ENCODE peak calls at places on chromosomes 1 and 21, in four cellular contexts. O is GDM1, E is EH, Z is kidney tubule cell. N is an unnamed sample.

GRCh38 chr1:50416553-50417453 is 6.4 kb downstream of the DMRTA2 start:
- DNase-seq in Z (no peak), E (no peak), O (no peak), N (no peak)

GRCh38 chr21:42038826-42039425 is 28.8 kb upstream of the ZBTB21 start:
- DNase-seq in O (no peak), Z (no peak), E (peak), N (no peak)

GRCh38 chr1:233561708-233562426 is 52.0 kb upstream of the KCNK1 start:
- DNase-seq in Z (no peak), E (no peak), O (no peak), N (no peak)

GRCh38 chr1:3524571-3525203 is 70.2 kb downstream of the ARHGEF16 start:
- DNase-seq in O (no peak), Z (no peak), E (no peak), N (no peak)

GRCh38 chr1:17559618-17560419 is 20.3 kb downstream of the ARHGEF10L start:
- DNase-seq in Z (peak), E (no peak), O (no peak), N (no peak)

GRCh38 chr21:26185021-26185420 is 14.5 kb upstream of the APP start:
- DNase-seq in E (peak), Z (no peak), O (no peak), N (no peak)

GRCh38 chr1:180778782-180779398 is 133.8 kb upstream of the KIAA1614 start:
- DNase-seq in O (no peak), E (no peak), Z (peak), N (no peak)

GRCh38 chr1:18652791-18653190 is 22.1 kb downstream of the PAX7 start:
- DNase-seq in E (no peak), O (no peak), Z (no peak), N (no peak)

GRCh38 chr1:6259491-6260362 is 1.2 kb downstream of the GPR153 start:
- DNase-seq in Z (peak), O (peak), E (peak), N (peak)

GRCh38 chr1:97739596-97740103 is 181.2 kb downstream of the DPYD start:
- DNase-seq in E (peak), O (no peak), Z (peak), N (no peak)

GRCh38 chr1:75811211-75811981 is 14.7 kb downstream of the MSH4 start:
- DNase-seq in Z (peak), O (no peak), E (peak), N (no peak)

GRCh38 chr1:109499661-109500536 is 6.0 kb downstream of the CYB561D1 start:
- DNase-seq in Z (peak), O (peak), E (peak), N (peak)

GRCh38 chr1:241749041-241749798 is 97.1 kb downstream of the WDR64 start:
- DNase-seq in Z (no peak), O (no peak), E (peak), N (no peak)

GRCh38 chr1:159957824-159958268 is 3.8 kb upstream of the SLAMF9 start:
- DNase-seq in E (no peak), Z (no peak), O (no peak), N (no peak)

GRCh38 chr1:186568221-186568620 is 107.3 kb upstream of the PDC start:
- DNase-seq in E (no peak), Z (no peak), O (no peak), N (no peak)

GRCh38 chr1:230215049-230215448 is 148.0 kb downstream of the GALNT2 start:
- DNase-seq in O (no peak), E (peak), Z (peak), N (no peak)

GRCh38 chr1:32201011-32201855 is 838 bp downstream of the CCDC28B start:
- DNase-seq in E (peak), Z (peak), O (peak), N (peak)

GRCh38 chr1:11611928-11612327 is 42.3 kb downstream of the FBXO2 start:
- DNase-seq in O (no peak), Z (no peak), E (no peak), N (no peak)

GRCh38 chr1:210257698-210258395 is 25.3 kb downstream of the SERTAD4 start:
- DNase-seq in E (peak), O (no peak), Z (peak), N (no peak)

GRCh38 chr1:7425771-7426170 is 345.3 kb upstream of the VAMP3 start:
- DNase-seq in Z (no peak), O (no peak), E (no peak), N (no peak)

GRCh38 chr1:61225478-61225877 is 143.1 kb downstream of the NFIA start:
- DNase-seq in E (no peak), O (no peak), Z (no peak), N (no peak)

GRCh38 chr1:26287033-26287711 is 7.3 kb downstream of the SH3BGRL3 start:
- DNase-seq in E (peak), O (peak), Z (peak), N (peak)

GRCh38 chr1:25216123-25216522 is 16.2 kb downstream of the SYF2 start:
- DNase-seq in Z (no peak), E (no peak), O (no peak), N (no peak)

GRCh38 chr1:206809504-206810084 is 37.3 kb upstream of the IL10 start:
- DNase-seq in E (peak), O (peak), Z (peak), N (no peak)

GRCh38 chr1:203324103-203325003 is 19.0 kb downstream of the BTG2 start:
- DNase-seq in E (no peak), O (no peak), Z (no peak), N (peak)

GRCh38 chr1:16013220-16013907 is 4.5 kb downstream of the HSPB7 start:
- DNase-seq in Z (peak), E (peak), O (no peak), N (no peak)

GRCh38 chr1:237431448-237431847 is 389.5 kb downstream of the RYR2 start:
- DNase-seq in Z (no peak), E (no peak), O (no peak), N (no peak)

GRCh38 chr1:157369808-157370521 is 182.3 kb downstream of the FCRL5 start:
- DNase-seq in Z (peak), O (peak), E (peak), N (no peak)

N was measured in T-helper 22 cell.